ENCODE peak calls at places on chromosomes 1 and 21, in six cellular contexts. One of them, this sample, is unnamed.

GRCh38 chr1:4422496-4423289 is 231.7 kb upstream of the AJAP1 start:
- DNase-seq in foreskin fibroblast: no peak
- DNase-seq in GM13977: no peak
- DNase-seq in tibial artery: no peak
- DNase-seq in chondrocyte: no peak
- DNase-seq in A549: no peak
- DNase-seq in this sample: no peak

GRCh38 chr1:208247696-208248095 is 3.5 kb upstream of the PLXNA2 start:
- DNase-seq in foreskin fibroblast: no peak
- DNase-seq in GM13977: no peak
- DNase-seq in tibial artery: no peak
- DNase-seq in chondrocyte: no peak
- DNase-seq in A549: no peak
- DNase-seq in this sample: no peak

GRCh38 chr1:218164111-218164929 is 120.8 kb upstream of the RRP15 start:
- DNase-seq in foreskin fibroblast: peak; percentile 37
- DNase-seq in GM13977: peak; percentile 34
- DNase-seq in tibial artery: no peak
- DNase-seq in chondrocyte: no peak
- DNase-seq in A549: peak; percentile 13
- DNase-seq in this sample: peak; percentile 24

GRCh38 chr1:7380712-7381111 is 390.4 kb upstream of the VAMP3 start:
- DNase-seq in foreskin fibroblast: no peak
- DNase-seq in GM13977: no peak
- DNase-seq in tibial artery: no peak
- DNase-seq in chondrocyte: no peak
- DNase-seq in A549: no peak
- DNase-seq in this sample: no peak

GRCh38 chr1:4736254-4736653 is 81.8 kb downstream of the AJAP1 start:
- DNase-seq in foreskin fibroblast: no peak
- DNase-seq in GM13977: no peak
- DNase-seq in tibial artery: no peak
- DNase-seq in chondrocyte: no peak
- DNase-seq in A549: no peak
- DNase-seq in this sample: no peak

GRCh38 chr1:14660795-14661194 is 62.3 kb downstream of the KAZN start:
- DNase-seq in foreskin fibroblast: no peak
- DNase-seq in GM13977: no peak
- DNase-seq in tibial artery: no peak
- DNase-seq in chondrocyte: no peak
- DNase-seq in A549: no peak
- DNase-seq in this sample: peak; percentile 37

GRCh38 chr21:28142692-28143091 is 850.0 kb downstream of the LTN1 start:
- DNase-seq in foreskin fibroblast: peak; percentile 69
- DNase-seq in GM13977: no peak
- DNase-seq in tibial artery: no peak
- DNase-seq in chondrocyte: no peak
- DNase-seq in A549: no peak
- DNase-seq in this sample: no peak

GRCh38 chr1:38730511-38731397 is 128.8 kb downstream of the RRAGC start:
- DNase-seq in foreskin fibroblast: no peak
- DNase-seq in GM13977: no peak
- DNase-seq in tibial artery: no peak
- DNase-seq in chondrocyte: no peak
- DNase-seq in A549: no peak
- DNase-seq in this sample: no peak

GRCh38 chr1:158121604-158122254 is 59.0 kb upstream of the CD1D start:
- DNase-seq in foreskin fibroblast: no peak
- DNase-seq in GM13977: peak; percentile 45
- DNase-seq in tibial artery: no peak
- DNase-seq in chondrocyte: no peak
- DNase-seq in A549: peak; percentile 58
- DNase-seq in this sample: no peak

GRCh38 chr1:16088996-16089395 is 15.5 kb upstream of the FAM131C start:
- DNase-seq in foreskin fibroblast: peak; percentile 35
- DNase-seq in GM13977: no peak
- DNase-seq in tibial artery: no peak
- DNase-seq in chondrocyte: peak; percentile 72
- DNase-seq in A549: no peak
- DNase-seq in this sample: no peak

GRCh38 chr1:156464335-156464734 is 36.2 kb downstream of the MEF2D start:
- DNase-seq in foreskin fibroblast: no peak
- DNase-seq in GM13977: no peak
- DNase-seq in tibial artery: peak; percentile 89
- DNase-seq in chondrocyte: no peak
- DNase-seq in A549: no peak
- DNase-seq in this sample: no peak

GRCh38 chr1:194476872-194477271 is 1290.5 kb upstream of the B3GALT2 start:
- DNase-seq in foreskin fibroblast: no peak
- DNase-seq in GM13977: no peak
- DNase-seq in tibial artery: no peak
- DNase-seq in chondrocyte: no peak
- DNase-seq in A549: no peak
- DNase-seq in this sample: no peak

GRCh38 chr1:151157067-151157531 is 650 bp downstream of the TNFAIP8L2 start:
- DNase-seq in foreskin fibroblast: no peak
- DNase-seq in GM13977: no peak
- DNase-seq in tibial artery: no peak
- DNase-seq in chondrocyte: peak; percentile 18
- DNase-seq in A549: no peak
- DNase-seq in this sample: peak; percentile 52

DNA sequence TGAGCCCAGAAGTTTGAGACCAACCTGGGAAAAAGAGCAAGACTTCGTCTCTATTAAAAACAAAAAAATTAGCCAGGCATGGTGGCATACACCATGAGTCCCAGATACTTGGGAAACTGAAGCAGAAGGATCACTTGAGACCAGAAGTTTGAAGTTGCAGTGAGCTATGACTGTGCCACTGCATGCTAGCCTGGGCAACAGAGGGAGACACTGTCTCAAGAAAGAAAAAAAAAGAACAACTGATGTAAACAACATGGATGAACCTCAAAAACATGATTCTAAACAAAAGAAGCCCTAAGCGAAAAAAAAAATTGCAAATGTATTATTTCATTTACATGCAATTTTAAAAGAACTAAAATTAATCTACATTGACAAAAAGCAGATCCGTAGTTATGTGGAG is 9.0 kb downstream of the LRRC40 start:
- DNase-seq in foreskin fibroblast: no peak
- DNase-seq in GM13977: no peak
- DNase-seq in tibial artery: no peak
- DNase-seq in chondrocyte: no peak
- DNase-seq in A549: no peak
- DNase-seq in this sample: no peak
- TF ChIP-seq CTCF in foreskin fibroblast: no peak
- TF ChIP-seq CTCF in GM13977: no peak
- TF ChIP-seq CTCF in tibial artery: no peak
- TF ChIP-seq CTCF in chondrocyte: no peak
- TF ChIP-seq CTCF in A549: no peak
- TF ChIP-seq CTCF in this sample: no peak

GRCh38 chr1:24991242-24992037 is 61.4 kb upstream of the RUNX3 start:
- DNase-seq in foreskin fibroblast: no peak
- DNase-seq in GM13977: no peak
- DNase-seq in tibial artery: no peak
- DNase-seq in chondrocyte: peak; percentile 37
- DNase-seq in A549: no peak
- DNase-seq in this sample: no peak
- TF ChIP-seq CTCF in foreskin fibroblast: no peak
- TF ChIP-seq CTCF in GM13977: no peak
- TF ChIP-seq CTCF in tibial artery: no peak
- TF ChIP-seq CTCF in chondrocyte: peak; percentile 50
- TF ChIP-seq CTCF in A549: no peak
- TF ChIP-seq CTCF in this sample: peak; percentile 19

DNA sequence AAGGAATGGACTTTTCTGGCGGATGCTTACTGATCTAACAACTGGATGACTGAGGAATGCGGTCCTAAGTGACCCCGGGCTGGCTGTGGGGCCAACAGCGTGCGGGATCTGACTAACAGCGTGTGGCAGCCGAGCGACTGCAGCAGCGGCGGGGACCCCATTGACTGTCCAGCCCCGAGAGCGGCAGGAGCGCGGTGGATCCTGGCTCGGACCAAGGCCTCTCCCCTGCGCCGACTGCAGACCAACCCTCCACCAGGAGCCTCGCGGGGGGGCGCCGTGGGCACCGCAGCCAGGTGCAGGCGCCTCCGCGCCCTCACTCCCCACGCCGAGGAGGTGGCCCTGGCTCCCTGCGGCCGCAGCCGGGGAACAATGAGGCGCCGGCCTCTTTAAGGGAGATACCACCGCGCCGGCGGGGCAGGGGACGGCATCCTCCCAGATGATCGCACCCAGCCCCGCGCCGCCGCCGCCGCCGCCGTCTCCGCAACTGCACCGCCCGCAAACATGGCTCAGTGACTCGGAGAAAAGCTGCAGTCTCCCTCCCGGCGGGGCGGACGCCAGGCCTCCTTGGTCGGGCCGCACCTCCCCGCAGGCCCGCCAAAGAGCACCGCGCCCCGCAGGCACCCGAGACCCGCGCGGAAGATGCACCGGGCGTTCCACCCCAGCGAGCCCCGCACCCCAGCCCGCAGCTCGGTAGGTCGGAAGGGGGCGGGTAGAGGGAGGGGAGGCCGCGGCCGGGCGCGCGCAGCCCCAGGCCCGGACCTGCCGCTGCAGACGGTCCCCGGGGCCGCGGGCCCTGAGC is 694 bp upstream of the PDIK1L start:
- DNase-seq in foreskin fibroblast: peak; percentile 65
- DNase-seq in GM13977: peak; percentile 89
- DNase-seq in tibial artery: peak; percentile 77
- DNase-seq in chondrocyte: no peak
- DNase-seq in A549: peak; percentile 68
- DNase-seq in this sample: peak; percentile 86
- TF ChIP-seq CTCF in foreskin fibroblast: no peak
- TF ChIP-seq CTCF in GM13977: no peak
- TF ChIP-seq CTCF in tibial artery: no peak
- TF ChIP-seq CTCF in chondrocyte: no peak
- TF ChIP-seq CTCF in A549: no peak
- TF ChIP-seq CTCF in this sample: no peak

GRCh38 chr1:108050911-108051624 is 86.1 kb upstream of the VAV3 start:
- DNase-seq in foreskin fibroblast: no peak
- DNase-seq in GM13977: no peak
- DNase-seq in tibial artery: no peak
- DNase-seq in chondrocyte: no peak
- DNase-seq in A549: no peak
- DNase-seq in this sample: no peak

GRCh38 chr1:108050134-108050533 is 85.2 kb upstream of the VAV3 start:
- DNase-seq in foreskin fibroblast: no peak
- DNase-seq in GM13977: no peak
- DNase-seq in tibial artery: peak; percentile 68
- DNase-seq in chondrocyte: no peak
- DNase-seq in A549: no peak
- DNase-seq in this sample: no peak

GRCh38 chr1:108047085-108047484 is 82.1 kb upstream of the VAV3 start:
- DNase-seq in foreskin fibroblast: no peak
- DNase-seq in GM13977: no peak
- DNase-seq in tibial artery: no peak
- DNase-seq in chondrocyte: no peak
- DNase-seq in A549: no peak
- DNase-seq in this sample: no peak

GRCh38 chr1:108048311-108049082 is 83.5 kb upstream of the VAV3 start:
- DNase-seq in foreskin fibroblast: no peak
- DNase-seq in GM13977: no peak
- DNase-seq in tibial artery: no peak
- DNase-seq in chondrocyte: no peak
- DNase-seq in A549: no peak
- DNase-seq in this sample: no peak

GRCh38 chr1:108049083-108049819 is 84.3 kb upstream of the VAV3 start:
- DNase-seq in foreskin fibroblast: no peak
- DNase-seq in GM13977: no peak
- DNase-seq in tibial artery: peak; percentile 66
- DNase-seq in chondrocyte: no peak
- DNase-seq in A549: peak; percentile 6
- DNase-seq in this sample: no peak
- TF ChIP-seq CTCF in foreskin fibroblast: peak; percentile 33
- TF ChIP-seq CTCF in GM13977: no peak
- TF ChIP-seq CTCF in tibial artery: peak; percentile 16
- TF ChIP-seq CTCF in chondrocyte: peak; percentile 50
- TF ChIP-seq CTCF in A549: no peak
- TF ChIP-seq CTCF in this sample: peak; percentile 39

GRCh38 chr1:105138445-105138821 is 1388.7 kb downstream of the AMY1C start:
- DNase-seq in foreskin fibroblast: no peak
- DNase-seq in GM13977: no peak
- DNase-seq in tibial artery: no peak
- DNase-seq in chondrocyte: no peak
- DNase-seq in A549: no peak
- DNase-seq in this sample: no peak

GRCh38 chr1:105137543-105138444 is 1388.1 kb downstream of the AMY1C start:
- DNase-seq in foreskin fibroblast: no peak
- DNase-seq in GM13977: peak; percentile 17
- DNase-seq in tibial artery: no peak
- DNase-seq in chondrocyte: no peak
- DNase-seq in A549: no peak
- DNase-seq in this sample: peak; percentile 0
- TF ChIP-seq CTCF in foreskin fibroblast: no peak
- TF ChIP-seq CTCF in GM13977: peak; percentile 46
- TF ChIP-seq CTCF in tibial artery: no peak
- TF ChIP-seq CTCF in chondrocyte: peak; percentile 75
- TF ChIP-seq CTCF in A549: no peak
- TF ChIP-seq CTCF in this sample: peak; percentile 28